ENCODE peak calls at places on chromosome 20, in four cellular contexts. O is endothelial cell of umbilical vein, L is IMR-90, W is PC-9. P is an unnamed sample.

GRCh38 chr20:4959582-4959981 is 41.7 kb downstream of the SLC23A2 start:
- DNase-seq in W (no peak), L (peak; percentile 40), O (no peak), P (no peak)

GRCh38 chr20:32387262-32387661 is 29.1 kb downstream of the ASXL1 start:
- DNase-seq in O (no peak), L (peak; percentile 40), W (no peak), P (no peak)

GRCh38 chr20:51404297-51405060 is 138.0 kb downstream of the NFATC2 start:
- DNase-seq in W (no peak), O (no peak), L (no peak), P (no peak)

GRCh38 chr20:5056801-5057599 is 55.7 kb upstream of the SLC23A2 start:
- DNase-seq in O (peak; percentile 23), L (peak; percentile 46), W (peak; percentile 82), P (no peak)

GRCh38 chr20:45911486-45912343 is at the start of gene PLTP:
- DNase-seq in L (peak; percentile 57), O (peak; percentile 78), W (peak; percentile 50), P (peak; percentile 77)

GRCh38 chr20:44080646-44081267 is 106.2 kb downstream of the JPH2 start:
- DNase-seq in O (peak; percentile 79), W (peak; percentile 58), L (peak; percentile 76), P (peak; percentile 84)

GRCh38 chr20:61442075-61442670 is 190.1 kb downstream of the CDH4 start:
- DNase-seq in W (no peak), O (no peak), L (peak; percentile 29), P (no peak)

GRCh38 chr20:21100590-21101452 is 5.3 kb downstream of the LINC00237 start:
- DNase-seq in L (peak; percentile 2), W (no peak), O (peak; percentile 10), P (no peak)

GRCh38 chr20:60695223-60695622 is 556.8 kb upstream of the CDH4 start:
- DNase-seq in L (peak; percentile 86), O (no peak), W (no peak), P (peak; percentile 66)

GRCh38 chr20:43938932-43939761 is 24.5 kb downstream of the TOX2 start:
- DNase-seq in W (peak; percentile 99), L (peak; percentile 100), O (peak; percentile 96), P (peak; percentile 72)

GRCh38 chr20:12660918-12661317 is 347.9 kb upstream of the SPTLC3 start:
- DNase-seq in W (no peak), L (no peak), O (no peak), P (peak; percentile 68)

GRCh38 chr20:51428451-51429143 is 113.9 kb downstream of the NFATC2 start:
- DNase-seq in L (peak; percentile 44), W (no peak), O (peak; percentile 82), P (peak; percentile 79)

GRCh38 chr20:2292711-2293110 is 3.1 kb upstream of the TGM3 start:
- DNase-seq in L (no peak), W (peak; percentile 88), O (no peak), P (peak; percentile 24)

GRCh38 chr20:33798444-33798843 is 12.7 kb upstream of the CHMP4B start:
- DNase-seq in L (no peak), O (no peak), W (no peak), P (no peak)

GRCh38 chr20:53940883-53941546 is 129.4 kb downstream of the BCAS1 start:
- DNase-seq in L (peak; percentile 94), W (no peak), O (peak; percentile 92), P (no peak)

GRCh38 chr20:34443546-34443945 is 72.7 kb upstream of the DYNLRB1 start:
- DNase-seq in L (no peak), O (no peak), W (no peak), P (no peak)

GRCh38 chr20:46099491-46100287 is 9.9 kb upstream of the NCOA5 start:
- DNase-seq in O (peak; percentile 19), W (peak; percentile 25), L (no peak), P (no peak)

GRCh38 chr20:58706975-58707681 is 14.5 kb downstream of the NPEPL1 start:
- DNase-seq in W (no peak), L (no peak), O (no peak), P (no peak)

GRCh38 chr20:25525857-25526256 is 59.5 kb downstream of the NINL start:
- DNase-seq in O (no peak), W (peak; percentile 78), L (peak; percentile 98), P (peak; percentile 67)

GRCh38 chr20:34997774-34998173 is 42.1 kb downstream of the MYH7B start:
- DNase-seq in L (no peak), W (no peak), O (no peak), P (no peak)

GRCh38 chr20:3739054-3739925 is 6.8 kb downstream of the HSPA12B start:
- DNase-seq in O (peak; percentile 49), L (no peak), W (no peak), P (peak; percentile 3)
- H2AFZ ChIP-seq in O (peak overlapping the region; percentile 29), L (no peak overlapping the region), W (no peak overlapping the region), P (no peak overlapping the region)

GRCh38 chr20:62824476-62825287 is 7.8 kb downstream of the COL9A3 start:
- DNase-seq in O (no peak), W (no peak), L (no peak), P (peak; percentile 78)
- H2AFZ ChIP-seq in O (no peak overlapping the region), W (no peak overlapping the region), L (no peak overlapping the region), P (peak overlapping the region; percentile 66)

DNA sequence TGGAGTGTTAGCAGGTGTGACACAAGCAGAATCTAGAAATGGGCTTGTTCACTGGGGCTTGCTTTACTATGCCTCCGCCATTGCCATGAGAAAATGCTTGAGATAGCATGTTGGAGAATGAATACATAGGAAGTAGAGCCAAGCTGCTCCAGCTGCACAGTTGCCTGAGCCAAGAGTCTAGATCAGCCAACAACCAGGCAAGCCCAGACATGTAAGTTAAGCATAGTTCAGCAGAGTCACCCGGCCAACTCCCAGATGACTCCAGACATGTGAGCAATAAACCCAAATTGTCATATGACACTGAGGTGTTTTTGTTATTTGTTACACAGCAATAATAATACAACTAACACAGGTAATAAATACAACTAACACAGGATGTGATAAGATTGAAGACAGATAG is 167.9 kb downstream of the HAO1 start:
- DNase-seq in L (peak; percentile 53), W (no peak), O (peak; percentile 48), P (no peak)
- H2AFZ ChIP-seq in L (peak overlapping the region; percentile 52), W (no peak overlapping the region), O (no peak overlapping the region), P (no peak overlapping the region)

GRCh38 chr20:39170896-39171463 is 208.8 kb downstream of the DHX35 start:
- DNase-seq in O (no peak), L (no peak), W (no peak), P (no peak)

GRCh38 chr20:39164642-39165041 is 202.5 kb downstream of the DHX35 start:
- DNase-seq in W (no peak), O (no peak), L (no peak), P (no peak)

GRCh38 chr20:39165099-39165498 is 203.0 kb downstream of the DHX35 start:
- DNase-seq in L (no peak), W (no peak), O (no peak), P (no peak)
- H2AFZ ChIP-seq in L (no peak overlapping the region), W (no peak overlapping the region), O (no peak overlapping the region), P (no peak overlapping the region)

GRCh38 chr20:64080813-64081619 is 1.1 kb downstream of the OPRL1 start:
- DNase-seq in O (no peak), L (no peak), W (no peak), P (no peak)

GRCh38 chr20:64081620-64081964 is 1.7 kb downstream of the OPRL1 start:
- DNase-seq in W (no peak), O (no peak), L (no peak), P (no peak)

GRCh38 chr20:64078934-64079272 is 415 bp downstream of the RGS19 start:
- DNase-seq in O (no peak), W (no peak), L (no peak), P (no peak)

GRCh38 chr20:64079273-64080012 is at the start of gene RGS19:
- DNase-seq in L (peak; percentile 64), W (no peak), O (peak; percentile 57), P (peak; percentile 89)

DNA sequence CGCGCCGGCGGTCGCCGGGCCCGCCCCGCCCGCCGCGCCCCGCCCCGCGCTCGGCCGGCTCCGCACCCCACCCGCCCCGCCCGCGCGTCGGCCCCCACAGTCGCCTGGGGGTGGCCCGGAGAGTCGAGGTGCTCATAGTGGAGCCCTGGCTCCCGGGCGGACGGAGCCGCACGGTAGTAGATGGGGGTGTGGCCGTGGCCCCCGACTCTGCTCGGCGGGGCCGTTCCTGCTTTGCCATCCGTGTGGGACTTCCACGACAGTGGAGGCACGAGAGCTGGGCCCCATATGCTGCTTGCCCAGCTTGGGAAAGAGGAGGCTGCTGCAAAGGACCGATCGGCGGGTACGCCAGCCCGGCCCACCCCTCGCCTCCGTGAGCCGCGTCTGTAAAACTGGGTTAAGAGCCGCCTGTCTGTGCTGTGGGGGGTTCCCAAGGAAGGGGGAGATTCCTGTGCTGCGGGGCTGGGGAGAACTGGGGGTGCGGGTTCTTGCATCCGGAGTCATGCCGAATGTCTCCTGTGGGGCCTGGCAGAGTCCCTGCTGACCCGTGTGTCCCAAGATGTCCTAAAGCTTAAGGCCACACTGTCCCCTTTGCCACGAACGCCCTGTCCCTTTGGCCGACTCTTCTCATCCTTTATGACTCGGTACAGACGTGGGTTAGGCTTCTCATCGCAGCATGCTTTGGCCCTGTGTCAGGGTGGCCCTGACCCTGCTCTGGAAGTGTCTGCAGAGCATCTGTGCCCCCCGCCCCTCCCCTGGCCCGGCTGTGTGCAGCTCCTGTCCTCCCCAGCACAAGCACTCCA is at the start of gene OPRL1:
- DNase-seq in O (peak; percentile 34), W (no peak), L (no peak), P (no peak)
- H2AFZ ChIP-seq in O (peak within 1 kb of the TSS; percentile 61), W (peak within 1 kb of the TSS; percentile 96), L (peak within 1 kb of the TSS; percentile 93), P (peak within 1 kb of the TSS; percentile 83)

GRCh38 chr20:834151-834747 is 734 bp downstream of the FAM110A start:
- DNase-seq in L (no peak), O (peak; percentile 20), W (no peak), P (no peak)
- H2AFZ ChIP-seq in L (peak overlapping the region; percentile 92), O (peak overlapping the region; percentile 32), W (peak overlapping the region; percentile 86), P (peak overlapping the region; percentile 91)

GRCh38 chr20:19695081-19695480 is 63.0 kb upstream of the RIN2 start:
- DNase-seq in L (no peak), O (no peak), W (no peak), P (no peak)
- H2AFZ ChIP-seq in L (no peak overlapping the region), O (no peak overlapping the region), W (no peak overlapping the region), P (no peak overlapping the region)

GRCh38 chr20:6295026-6295425 is 172.2 kb upstream of the FERMT1 start:
- DNase-seq in W (no peak), L (no peak), O (no peak), P (no peak)
- H2AFZ ChIP-seq in W (no peak overlapping the region), L (no peak overlapping the region), O (no peak overlapping the region), P (no peak overlapping the region)

DNA sequence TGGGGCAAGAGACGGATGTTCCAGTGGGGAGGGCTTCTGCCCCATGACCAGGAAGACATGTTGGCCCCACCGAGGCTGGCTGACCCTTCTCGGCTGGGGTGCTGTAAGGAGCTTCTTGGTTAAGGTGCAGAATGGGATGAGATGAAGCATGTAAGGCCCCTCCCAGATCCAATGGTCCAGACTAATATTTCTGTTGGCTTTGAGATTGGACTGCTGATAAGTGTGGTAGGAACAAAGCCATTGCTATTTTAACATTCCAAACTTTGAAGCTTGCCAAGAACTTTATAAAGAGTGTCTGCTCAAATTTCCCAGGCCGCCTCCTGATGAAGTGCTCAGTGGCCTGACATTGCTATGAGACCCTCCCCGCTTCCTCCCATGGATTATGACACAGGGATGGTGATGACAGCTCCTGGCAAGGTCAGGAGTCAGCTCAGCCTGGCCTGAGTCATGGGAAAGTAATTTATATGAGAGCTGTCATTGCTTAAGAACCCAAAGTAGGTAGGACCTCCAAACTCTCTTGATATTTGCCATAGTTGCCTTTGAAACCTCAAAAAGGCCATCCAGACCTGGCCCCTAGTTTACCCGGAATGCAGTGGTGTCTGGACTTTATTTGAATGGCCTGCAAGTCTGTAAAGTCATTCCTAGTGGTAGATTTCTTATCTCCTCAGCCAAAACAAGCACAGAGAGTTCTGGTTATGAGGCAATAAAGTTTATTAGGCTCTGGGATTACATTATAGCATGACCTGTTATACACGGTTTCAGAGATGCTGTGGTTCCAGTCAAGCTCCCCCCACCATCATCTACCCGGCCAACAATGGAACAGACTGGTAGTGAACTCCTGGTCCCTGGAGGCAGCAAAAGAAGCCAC is 55.2 kb downstream of the TGM2 start:
- DNase-seq in O (peak; percentile 84), L (peak; percentile 79), W (peak; percentile 99), P (peak; percentile 75)
- H2AFZ ChIP-seq in O (no peak overlapping the region), L (no peak overlapping the region), W (no peak overlapping the region), P (no peak overlapping the region)

P was measured in hepatocyte.